ENCODE peak calls at places on chromosome 22, in nine cellular contexts. T, M, O, C, J, E, R, B and F are unnamed samples.

GRCh38 chr22:31122532-31123291 is at the start of gene INPP5J:
- DNase-seq in T (no peak), M (peak; percentile 70), O (peak; percentile 82), C (peak; percentile 49), J (no peak), E (no peak), R (no peak), B (peak; percentile 79), F (peak; percentile 36)

GRCh38 chr22:41339823-41340222 is 38.5 kb downstream of the ZC3H7B start:
- DNase-seq in T (no peak), M (no peak), O (no peak), C (no peak), J (no peak), E (no peak), R (no peak), B (no peak), F (no peak)

GRCh38 chr22:33710326-33710725 is 209.9 kb downstream of the LARGE1 start:
- DNase-seq in T (no peak), M (no peak), O (no peak), C (no peak), J (no peak), E (no peak), R (no peak), B (no peak), F (no peak)

GRCh38 chr22:37742374-37743092 is 45.7 kb downstream of the TRIOBP start:
- DNase-seq in T (no peak), M (no peak), O (no peak), C (peak; percentile 89), J (no peak), E (peak; percentile 73), R (no peak), B (no peak), F (peak; percentile 93)

GRCh38 chr22:35329114-35329847 is 29.6 kb downstream of the TOM1 start:
- DNase-seq in T (no peak), M (no peak), O (no peak), C (no peak), J (no peak), E (no peak), R (no peak), B (no peak), F (no peak)

GRCh38 chr22:50194037-50194809 is 6.6 kb upstream of the SELENOO start:
- DNase-seq in T (no peak), M (no peak), O (peak; percentile 61), C (no peak), J (no peak), E (no peak), R (no peak), B (no peak), F (no peak)

GRCh38 chr22:32951081-32951806 is 106.9 kb downstream of the SYN3 start:
- DNase-seq in T (no peak), M (peak; percentile 38), O (no peak), C (no peak), J (no peak), E (no peak), R (no peak), B (no peak), F (no peak)

GRCh38 chr22:24391836-24392217 is 35.6 kb upstream of the ADORA2A start:
- DNase-seq in T (no peak), M (no peak), O (no peak), C (peak; percentile 47), J (no peak), E (peak; percentile 38), R (no peak), B (no peak), F (peak; percentile 53)

GRCh38 chr22:29635734-29636357 is 32.4 kb downstream of the NF2 start:
- DNase-seq in T (no peak), M (peak; percentile 20), O (no peak), C (peak; percentile 72), J (no peak), E (no peak), R (no peak), B (no peak), F (peak; percentile 71)

GRCh38 chr22:39291501-39291900 is 27.9 kb downstream of the RPL3 start:
- DNase-seq in T (no peak), M (no peak), O (no peak), C (no peak), J (no peak), E (no peak), R (no peak), B (no peak), F (no peak)
- TF ChIP-seq CTCF in T (no peak), M (peak; percentile 29), O (no peak), C (no peak), J (no peak), E (peak; percentile 14), R (peak; percentile 17), B (no peak), F (no peak)

DNA sequence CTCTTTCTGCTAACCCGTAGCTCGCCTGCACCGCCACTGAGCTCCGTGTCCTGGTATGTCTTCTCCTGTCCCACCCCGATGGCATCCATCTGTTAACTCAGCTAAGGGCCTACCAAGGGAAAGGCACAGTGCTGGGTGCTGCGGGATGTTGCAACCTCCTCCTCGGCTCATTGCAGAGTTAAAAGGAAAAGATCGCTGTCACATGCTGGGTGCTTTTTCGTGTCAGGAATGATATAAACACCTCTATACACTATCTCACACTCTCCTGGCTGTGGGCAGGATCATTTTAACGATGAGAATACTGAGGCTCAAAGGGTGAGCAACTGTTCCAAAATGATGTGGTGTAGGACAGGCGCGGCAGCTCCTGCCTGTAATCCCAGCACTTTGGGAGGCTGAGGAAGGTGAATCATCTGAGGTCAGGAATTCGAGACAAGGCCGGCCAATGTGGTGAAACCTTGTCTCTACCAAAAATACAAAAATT is 10.1 kb downstream of the TXN2 start:
- DNase-seq in T (no peak), M (no peak), O (no peak), C (peak; percentile 57), J (no peak), E (no peak), R (no peak), B (no peak), F (peak; percentile 75)
- H3K4me3 ChIP-seq in T (no peak overlapping the region), M (no peak overlapping the region), O (no peak overlapping the region), C (no peak overlapping the region), J (no peak overlapping the region), E (no peak overlapping the region), R (no peak overlapping the region), B (no peak overlapping the region), F (no peak overlapping the region)

GRCh38 chr22:45159652-45160462 is 3.9 kb upstream of the NUP50 start:
- DNase-seq in T (no peak), M (peak; percentile 19), O (peak; percentile 66), C (no peak), J (no peak), E (no peak), R (no peak), B (no peak), F (peak; percentile 31)
- TF ChIP-seq CTCF in T (no peak), M (no peak), O (no peak), C (no peak), J (no peak), E (peak; percentile 23), R (no peak), B (no peak), F (peak; percentile 13)

GRCh38 chr22:21102659-21103267 is 57.0 kb downstream of the LRRC74B start:
- DNase-seq in T (no peak), M (peak; percentile 94), O (peak; percentile 72), C (peak; percentile 55), J (no peak), E (no peak), R (peak; percentile 15), B (peak; percentile 66), F (peak; percentile 55)
- H3K4me3 ChIP-seq in T (no peak overlapping the region), M (peak overlapping the region; percentile 24), O (no peak overlapping the region), C (peak overlapping the region; percentile 18), J (no peak overlapping the region), E (no peak overlapping the region), R (no peak overlapping the region), B (no peak overlapping the region), F (no peak overlapping the region)